ENCODE peak calls at places on chromosomes 3 and 15, in five cellular contexts. R, I, K, Y and T are unnamed samples.

GRCh38 chr3:42503251-42503924 is 945 bp downstream of the VIPR1 start:
- DNase-seq in R (no peak), Y (no peak), K (no peak), I (no peak), T (no peak)

GRCh38 chr3:37971467-37971866 is 19.1 kb upstream of the VILL start:
- DNase-seq in K (no peak), Y (no peak), R (no peak), I (no peak), T (no peak)

GRCh38 chr3:21170964-21171363 is 580.0 kb downstream of the ZNF385D start:
- DNase-seq in I (peak), Y (peak), R (no peak), K (no peak), T (peak)

GRCh38 chr3:30693470-30694120 is 87.2 kb downstream of the TGFBR2 start:
- DNase-seq in I (peak), K (no peak), Y (peak), R (peak), T (peak)

GRCh38 chr3:147421184-147421912 is 12.2 kb downstream of the ZIC1 start:
- DNase-seq in I (peak), R (no peak), Y (no peak), K (no peak), T (no peak)

GRCh38 chr15:60683156-60683555 is 204.2 kb upstream of the ICE2 start:
- DNase-seq in K (no peak), Y (no peak), I (no peak), R (no peak), T (no peak)

GRCh38 chr15:62059818-62060115 is 480 bp downstream of the VPS13C start:
- DNase-seq in R (peak), K (no peak), Y (peak), I (no peak), T (peak)

GRCh38 chr15:71221417-71221816 is 106.1 kb downstream of the THSD4 start:
- DNase-seq in R (no peak), K (no peak), I (no peak), Y (no peak), T (no peak)

GRCh38 chr3:133461291-133461690 is 61.4 kb downstream of the BFSP2 start:
- DNase-seq in I (no peak), K (no peak), Y (peak), R (no peak), T (peak)

GRCh38 chr15:48796930-48797329 is 13.9 kb downstream of the CEP152 start:
- DNase-seq in Y (peak), K (no peak), R (no peak), I (no peak), T (no peak)

GRCh38 chr3:178671261-178672191 is 135.3 kb downstream of the KCNMB2 start:
- DNase-seq in R (no peak), K (peak), I (no peak), Y (peak), T (no peak)

GRCh38 chr15:42037650-42038049 is 16.8 kb upstream of the PLA2G4E start:
- DNase-seq in R (no peak), K (peak), I (no peak), Y (peak), T (no peak)

GRCh38 chr3:116238863-116239262 is 206.4 kb downstream of the LSAMP start:
- DNase-seq in R (no peak), I (no peak), Y (peak), K (no peak), T (no peak)

GRCh38 chr15:50137330-50137761 is 18.3 kb upstream of the ATP8B4 start:
- DNase-seq in I (no peak), K (peak), Y (peak), R (no peak), T (no peak)

GRCh38 chr3:194844046-194844445 is 158.4 kb downstream of the FAM43A start:
- DNase-seq in Y (no peak), I (no peak), K (no peak), R (no peak), T (no peak)

GRCh38 chr3:167913218-167913902 is 177.8 kb downstream of the SERPINI1 start:
- DNase-seq in I (peak), R (no peak), K (no peak), Y (peak), T (no peak)

GRCh38 chr3:160448845-160449659 is 534 bp downstream of the TRIM59 start:
- DNase-seq in K (no peak), I (no peak), R (peak), Y (no peak), T (peak)

GRCh38 chr3:11136116-11136515 is 18.2 kb upstream of the HRH1 start:
- DNase-seq in K (no peak), I (no peak), R (no peak), Y (peak), T (no peak)

GRCh38 chr3:85821130-85821756 is 862.5 kb downstream of the CADM2 start:
- DNase-seq in I (peak), Y (peak), K (no peak), R (peak), T (peak)

GRCh38 chr3:168546707-168547106 is 451.0 kb upstream of the GOLIM4 start:
- DNase-seq in Y (no peak), R (no peak), I (no peak), K (no peak), T (no peak)

GRCh38 chr15:80709542-80709941 is 14.4 kb downstream of the ABHD17C start:
- DNase-seq in K (peak), Y (peak), R (no peak), I (no peak), T (no peak)

GRCh38 chr15:42348083-42348482 is 11.2 kb upstream of the CAPN3 start:
- DNase-seq in Y (peak), K (peak), R (no peak), I (no peak), T (no peak)

GRCh38 chr3:146431240-146431639 is 38.1 kb downstream of the PLSCR2 start:
- DNase-seq in I (no peak), R (no peak), Y (no peak), K (no peak), T (no peak)

GRCh38 chr15:85810075-85810474 is 15.3 kb upstream of the KLHL25 start:
- DNase-seq in K (no peak), I (no peak), R (no peak), Y (peak), T (no peak)

GRCh38 chr3:193553606-193554005 is 1.1 kb downstream of the ATP13A4 start:
- DNase-seq in R (no peak), I (no peak), Y (no peak), K (no peak), T (peak)

GRCh38 chr3:113304856-113305540 is 93.6 kb downstream of the BOC start:
- DNase-seq in I (peak), Y (no peak), K (no peak), R (no peak), T (no peak)

GRCh38 chr3:13537926-13538325 is 11.0 kb upstream of the FBLN2 start:
- DNase-seq in I (no peak), R (no peak), Y (peak), K (peak), T (no peak)

GRCh38 chr3:194536883-194537637 is 50.3 kb upstream of the ATP13A3 start:
- DNase-seq in I (no peak), Y (peak), K (no peak), R (no peak), T (no peak)

GRCh38 chr15:69713726-69714559 is 261.3 kb downstream of the RPLP1 start:
- DNase-seq in I (no peak), K (no peak), R (peak), Y (peak), T (no peak)

GRCh38 chr15:66961901-66962300 is 103.5 kb upstream of the SMAD3 start:
- DNase-seq in R (no peak), K (no peak), Y (no peak), I (no peak), T (no peak)

DNA sequence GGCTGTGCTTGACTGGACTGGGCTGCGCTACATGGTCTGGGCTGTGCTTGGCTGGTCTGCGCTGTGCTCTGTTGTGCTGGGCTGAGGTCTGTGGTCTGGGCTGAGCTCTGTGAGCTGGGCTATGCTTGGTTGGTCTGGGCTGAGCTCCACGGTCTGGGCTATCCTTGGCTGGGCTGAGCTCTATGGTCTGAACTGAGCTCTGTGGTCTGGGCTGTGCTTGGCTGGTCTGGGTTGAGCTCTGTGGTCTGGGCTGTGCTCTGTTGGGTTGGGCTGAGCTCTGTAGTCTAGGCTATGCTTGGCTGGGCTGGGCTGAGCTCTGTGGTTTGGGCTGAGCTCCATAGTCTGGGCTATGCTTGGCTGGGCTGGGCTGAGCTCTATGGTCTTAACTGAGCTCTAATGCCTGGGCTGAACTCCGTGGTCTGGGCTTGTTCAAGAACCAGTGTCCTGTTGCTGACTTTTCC is 92.0 kb downstream of the PLXNA1 start:
- DNase-seq in I (peak), K (peak), R (peak), Y (peak), T (peak)
- H3K4me2 ChIP-seq in I (no peak), K (peak), R (no peak), Y (peak), T (no peak)

DNA sequence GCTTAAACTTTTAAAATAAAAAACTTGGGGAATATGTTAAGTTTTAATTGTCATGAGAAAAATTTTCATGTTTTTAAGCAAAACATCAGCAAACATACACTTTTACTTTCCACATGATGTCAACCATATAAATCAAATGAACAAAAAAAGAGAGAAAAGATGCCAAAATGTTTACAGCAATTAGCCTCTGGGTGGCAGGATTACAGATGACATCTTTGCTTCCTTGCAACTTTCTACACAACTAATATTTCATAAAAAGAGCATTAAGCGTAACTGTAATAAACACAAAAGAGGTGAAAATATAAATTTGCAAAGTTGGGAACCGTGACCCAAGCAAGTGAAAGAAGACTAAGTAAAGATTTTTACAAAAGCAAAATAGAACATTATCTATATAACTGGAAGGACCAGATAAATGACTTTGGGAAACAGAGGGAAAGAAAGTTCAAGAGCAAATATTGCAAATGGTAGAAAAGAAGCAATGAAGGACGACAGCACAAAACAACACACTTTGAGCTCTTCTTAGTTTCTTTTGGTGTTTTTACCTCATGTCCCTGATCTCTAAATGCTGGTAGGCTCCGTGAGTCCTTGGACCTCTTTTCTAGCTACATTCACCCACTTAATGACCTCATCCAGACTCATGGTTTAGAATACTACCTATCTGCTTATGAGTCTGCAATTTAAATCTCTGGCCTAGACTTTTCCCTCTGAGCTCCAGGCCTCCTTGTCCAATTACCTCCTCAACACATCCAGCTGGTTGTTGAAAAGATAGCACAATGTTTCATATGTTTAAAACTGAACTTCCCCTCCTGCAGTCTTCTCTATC is 9.4 kb downstream of the TP53BP1 start:
- DNase-seq in I (peak), R (no peak), Y (no peak), K (no peak), T (peak)
- H3K4me2 ChIP-seq in I (no peak), R (no peak), Y (no peak), K (no peak), T (no peak)

DNA sequence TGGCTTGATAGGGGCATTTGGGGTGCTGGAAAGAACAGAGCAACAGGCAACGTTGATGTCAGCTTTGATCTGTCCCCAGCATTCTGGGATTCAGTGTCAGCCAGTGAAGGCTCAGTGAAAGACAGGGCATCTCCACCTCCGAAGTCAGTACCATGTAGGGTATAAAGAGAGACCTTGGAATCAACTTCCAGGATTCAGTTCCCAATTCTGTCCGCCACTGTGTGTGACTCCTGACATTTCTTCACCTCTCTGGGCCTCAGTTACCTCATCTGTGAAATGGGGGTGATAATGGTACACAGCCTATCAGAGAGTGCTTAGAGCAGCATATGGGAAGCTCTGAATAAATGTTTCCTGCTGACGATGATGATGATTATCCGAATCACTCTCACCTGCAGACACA is 55.6 kb upstream of the FLNB start:
- DNase-seq in K (no peak), Y (no peak), R (no peak), I (no peak), T (no peak)
- H3K4me2 ChIP-seq in K (no peak), Y (no peak), R (no peak), I (no peak), T (no peak)

GRCh38 chr3:12294885-12295580 is 6.2 kb downstream of the PPARG start:
- DNase-seq in R (no peak), I (no peak), K (no peak), Y (peak), T (no peak)
- H3K4me2 ChIP-seq in R (no peak), I (no peak), K (no peak), Y (no peak), T (no peak)